ENCODE peak calls at places on chromosomes 2 and 18, in eight cellular contexts. One of them, this sample, is unnamed.

GRCh38 chr2:136891100-136891499 is 125.8 kb downstream of the THSD7B start:
- DNase-seq in fibroblast of lung: no peak
- DNase-seq in HFF-Myc: no peak
- DNase-seq in HL-60: no peak
- DNase-seq in fibroblast of mammary gland: no peak
- DNase-seq in neural progenitor cell: no peak
- DNase-seq in endodermal cell: no peak
- DNase-seq in transverse colon: no peak
- DNase-seq in this sample: no peak

GRCh38 chr2:191666241-191666640 is 11.7 kb upstream of the NABP1 start:
- DNase-seq in fibroblast of lung: peak
- DNase-seq in HFF-Myc: no peak
- DNase-seq in HL-60: no peak
- DNase-seq in fibroblast of mammary gland: peak
- DNase-seq in neural progenitor cell: no peak
- DNase-seq in endodermal cell: no peak
- DNase-seq in transverse colon: no peak
- DNase-seq in this sample: no peak

GRCh38 chr2:191166111-191166755 is 15.4 kb upstream of the STAT4 start:
- DNase-seq in fibroblast of lung: peak
- DNase-seq in HFF-Myc: no peak
- DNase-seq in HL-60: no peak
- DNase-seq in fibroblast of mammary gland: peak
- DNase-seq in neural progenitor cell: peak
- DNase-seq in endodermal cell: no peak
- DNase-seq in transverse colon: no peak
- DNase-seq in this sample: no peak

GRCh38 chr2:10678225-10678624 is 11.6 kb downstream of the NOL10 start:
- DNase-seq in fibroblast of lung: no peak
- DNase-seq in HFF-Myc: no peak
- DNase-seq in HL-60: no peak
- DNase-seq in fibroblast of mammary gland: no peak
- DNase-seq in neural progenitor cell: no peak
- DNase-seq in endodermal cell: no peak
- DNase-seq in transverse colon: no peak
- DNase-seq in this sample: no peak

GRCh38 chr2:36569267-36569860 is 28.6 kb downstream of the FEZ2 start:
- DNase-seq in fibroblast of lung: no peak
- DNase-seq in HFF-Myc: no peak
- DNase-seq in HL-60: no peak
- DNase-seq in fibroblast of mammary gland: peak
- DNase-seq in neural progenitor cell: no peak
- DNase-seq in endodermal cell: no peak
- DNase-seq in transverse colon: no peak
- DNase-seq in this sample: no peak

GRCh38 chr18:79530821-79531220 is 135.1 kb downstream of the NFATC1 start:
- DNase-seq in fibroblast of lung: no peak
- DNase-seq in HFF-Myc: no peak
- DNase-seq in HL-60: no peak
- DNase-seq in fibroblast of mammary gland: no peak
- DNase-seq in neural progenitor cell: no peak
- DNase-seq in endodermal cell: no peak
- DNase-seq in transverse colon: no peak
- DNase-seq in this sample: no peak

GRCh38 chr2:605674-606608 is 71.3 kb downstream of the TMEM18 start:
- DNase-seq in fibroblast of lung: no peak
- DNase-seq in HFF-Myc: no peak
- DNase-seq in HL-60: no peak
- DNase-seq in fibroblast of mammary gland: no peak
- DNase-seq in neural progenitor cell: no peak
- DNase-seq in endodermal cell: peak
- DNase-seq in transverse colon: no peak
- DNase-seq in this sample: no peak

GRCh38 chr2:29238497-29238896 is 123.3 kb downstream of the CLIP4 start:
- DNase-seq in fibroblast of lung: no peak
- DNase-seq in HFF-Myc: no peak
- DNase-seq in HL-60: peak
- DNase-seq in fibroblast of mammary gland: peak
- DNase-seq in neural progenitor cell: peak
- DNase-seq in endodermal cell: peak
- DNase-seq in transverse colon: no peak
- DNase-seq in this sample: no peak

GRCh38 chr2:109209412-109209811 is 80.4 kb downstream of the SH3RF3 start:
- DNase-seq in fibroblast of lung: peak
- DNase-seq in HFF-Myc: peak
- DNase-seq in HL-60: no peak
- DNase-seq in fibroblast of mammary gland: peak
- DNase-seq in neural progenitor cell: no peak
- DNase-seq in endodermal cell: no peak
- DNase-seq in transverse colon: no peak
- DNase-seq in this sample: no peak

GRCh38 chr2:225493420-225494099 is 94.0 kb downstream of the NYAP2 start:
- DNase-seq in fibroblast of lung: no peak
- DNase-seq in HFF-Myc: no peak
- DNase-seq in HL-60: no peak
- DNase-seq in fibroblast of mammary gland: no peak
- DNase-seq in neural progenitor cell: no peak
- DNase-seq in endodermal cell: no peak
- DNase-seq in transverse colon: no peak
- DNase-seq in this sample: no peak

GRCh38 chr2:2775018-2775417 is 443.9 kb upstream of the MYT1L start:
- DNase-seq in fibroblast of lung: no peak
- DNase-seq in HFF-Myc: no peak
- DNase-seq in HL-60: no peak
- DNase-seq in fibroblast of mammary gland: no peak
- DNase-seq in neural progenitor cell: no peak
- DNase-seq in endodermal cell: no peak
- DNase-seq in transverse colon: no peak
- DNase-seq in this sample: no peak

GRCh38 chr18:45560870-45561269 is 54.4 kb upstream of the SLC14A2 start:
- DNase-seq in fibroblast of lung: no peak
- DNase-seq in HFF-Myc: no peak
- DNase-seq in HL-60: no peak
- DNase-seq in fibroblast of mammary gland: no peak
- DNase-seq in neural progenitor cell: no peak
- DNase-seq in endodermal cell: no peak
- DNase-seq in transverse colon: no peak
- DNase-seq in this sample: no peak

GRCh38 chr18:77250501-77250925 is 865 bp downstream of the GALR1 start:
- DNase-seq in fibroblast of lung: no peak
- DNase-seq in HFF-Myc: no peak
- DNase-seq in HL-60: no peak
- DNase-seq in fibroblast of mammary gland: no peak
- DNase-seq in neural progenitor cell: peak
- DNase-seq in endodermal cell: peak
- DNase-seq in transverse colon: no peak
- DNase-seq in this sample: no peak

GRCh38 chr2:183269956-183270355 is 145.7 kb downstream of the NUP35 start:
- DNase-seq in fibroblast of lung: peak
- DNase-seq in HFF-Myc: no peak
- DNase-seq in HL-60: no peak
- DNase-seq in fibroblast of mammary gland: peak
- DNase-seq in neural progenitor cell: no peak
- DNase-seq in endodermal cell: no peak
- DNase-seq in transverse colon: no peak
- DNase-seq in this sample: no peak

GRCh38 chr18:13039806-13040205 is 48.6 kb downstream of the CEP192 start:
- DNase-seq in fibroblast of lung: no peak
- DNase-seq in HFF-Myc: no peak
- DNase-seq in HL-60: no peak
- DNase-seq in fibroblast of mammary gland: no peak
- DNase-seq in neural progenitor cell: no peak
- DNase-seq in endodermal cell: no peak
- DNase-seq in transverse colon: no peak
- DNase-seq in this sample: no peak

GRCh38 chr2:84373391-84373790 is 85.7 kb downstream of the SUCLG1 start:
- DNase-seq in fibroblast of lung: no peak
- DNase-seq in HFF-Myc: no peak
- DNase-seq in HL-60: no peak
- DNase-seq in fibroblast of mammary gland: no peak
- DNase-seq in neural progenitor cell: no peak
- DNase-seq in endodermal cell: no peak
- DNase-seq in transverse colon: no peak
- DNase-seq in this sample: no peak

GRCh38 chr2:202171246-202171833 is 67.1 kb downstream of the SUMO1 start:
- DNase-seq in fibroblast of lung: peak
- DNase-seq in HFF-Myc: no peak
- DNase-seq in HL-60: no peak
- DNase-seq in fibroblast of mammary gland: no peak
- DNase-seq in neural progenitor cell: peak
- DNase-seq in endodermal cell: peak
- DNase-seq in transverse colon: no peak
- DNase-seq in this sample: no peak

GRCh38 chr18:55405655-55406373 is 182.2 kb downstream of the TCF4 start:
- DNase-seq in fibroblast of lung: peak
- DNase-seq in HFF-Myc: peak
- DNase-seq in HL-60: no peak
- DNase-seq in fibroblast of mammary gland: peak
- DNase-seq in neural progenitor cell: peak
- DNase-seq in endodermal cell: no peak
- DNase-seq in transverse colon: peak
- DNase-seq in this sample: peak

GRCh38 chr2:95728878-95729511 is 137.2 kb downstream of the TRIM43 start:
- DNase-seq in fibroblast of lung: peak
- DNase-seq in HFF-Myc: peak
- DNase-seq in HL-60: peak
- DNase-seq in fibroblast of mammary gland: peak
- DNase-seq in neural progenitor cell: no peak
- DNase-seq in endodermal cell: peak
- DNase-seq in transverse colon: peak
- DNase-seq in this sample: peak

DNA sequence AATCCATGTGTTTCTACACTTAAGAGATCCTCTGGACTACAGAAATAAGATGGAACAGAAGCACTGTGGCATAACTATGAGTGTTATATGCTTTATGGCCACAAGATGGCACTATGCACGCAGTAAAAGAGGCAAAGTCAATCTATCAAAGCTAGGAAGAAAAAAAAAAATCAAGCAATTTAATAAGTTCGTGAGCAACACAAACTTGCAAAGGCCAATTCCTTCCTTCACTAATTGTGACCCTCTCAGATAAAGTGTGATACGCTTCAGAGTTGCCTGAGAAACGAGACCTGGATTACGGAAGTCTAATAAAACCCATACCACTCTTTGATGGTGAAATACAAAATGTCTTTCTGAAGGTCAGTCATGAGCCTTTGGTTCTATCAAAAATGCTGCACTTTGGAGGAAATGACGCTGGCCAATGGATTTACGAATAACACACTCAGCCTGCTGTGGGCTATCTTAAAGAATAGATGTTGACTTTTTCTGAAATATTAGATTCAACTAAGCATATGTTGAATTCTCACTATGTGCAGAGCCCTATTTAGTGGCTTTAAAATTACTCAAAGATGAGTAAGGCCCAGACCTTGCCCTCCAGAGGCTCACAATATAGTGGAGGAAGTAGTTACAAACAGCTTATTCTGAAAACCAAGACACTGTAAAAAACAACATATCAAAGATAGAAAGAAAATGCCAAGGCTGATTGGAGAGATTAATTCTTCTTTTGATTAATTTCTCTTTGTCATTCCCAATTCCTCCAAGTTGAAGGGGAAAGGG is 35.5 kb upstream of the TTR start:
- DNase-seq in fibroblast of lung: peak
- DNase-seq in HFF-Myc: peak
- DNase-seq in HL-60: peak
- DNase-seq in fibroblast of mammary gland: peak
- DNase-seq in neural progenitor cell: peak
- DNase-seq in endodermal cell: peak
- DNase-seq in transverse colon: peak
- DNase-seq in this sample: peak
- H3K4me3 ChIP-seq in fibroblast of lung: no peak
- H3K4me3 ChIP-seq in HFF-Myc: no peak
- H3K4me3 ChIP-seq in HL-60: no peak
- H3K4me3 ChIP-seq in fibroblast of mammary gland: no peak
- H3K4me3 ChIP-seq in neural progenitor cell: no peak
- H3K4me3 ChIP-seq in endodermal cell: no peak
- H3K4me3 ChIP-seq in transverse colon: no peak
- H3K4me3 ChIP-seq in this sample: no peak

DNA sequence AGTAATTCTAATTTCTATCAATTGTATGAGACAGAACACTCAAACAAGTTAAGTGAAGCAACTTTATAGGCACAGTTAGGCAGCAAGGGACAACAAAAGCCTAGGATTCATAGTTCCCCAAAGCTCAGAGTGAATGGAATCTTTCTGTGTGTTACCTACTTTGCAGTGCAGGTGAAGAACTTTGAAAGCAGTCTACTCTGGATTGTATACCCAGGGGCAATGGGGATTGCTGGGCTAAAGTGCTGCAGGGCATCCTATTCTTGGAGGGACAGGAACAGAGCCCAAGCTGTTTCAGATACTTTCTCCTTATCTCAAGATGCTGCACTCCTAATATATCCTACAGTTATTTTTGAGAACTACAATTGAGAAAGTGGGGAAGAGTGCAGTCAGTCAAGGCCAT is 207.6 kb downstream of the PLCL1 start:
- DNase-seq in fibroblast of lung: no peak
- DNase-seq in HFF-Myc: no peak
- DNase-seq in HL-60: no peak
- DNase-seq in fibroblast of mammary gland: no peak
- DNase-seq in neural progenitor cell: no peak
- DNase-seq in endodermal cell: no peak
- DNase-seq in transverse colon: no peak
- DNase-seq in this sample: no peak
- TF ChIP-seq CTCF in fibroblast of lung: no peak
- TF ChIP-seq CTCF in HFF-Myc: no peak
- TF ChIP-seq CTCF in HL-60: no peak
- TF ChIP-seq CTCF in fibroblast of mammary gland: no peak
- TF ChIP-seq CTCF in neural progenitor cell: no peak
- TF ChIP-seq CTCF in endodermal cell: no peak
- TF ChIP-seq CTCF in transverse colon: no peak
- TF ChIP-seq CTCF in this sample: no peak

GRCh38 chr18:39380186-39380714 is 1814.7 kb upstream of the CELF4 start:
- DNase-seq in fibroblast of lung: peak
- DNase-seq in HFF-Myc: no peak
- DNase-seq in HL-60: no peak
- DNase-seq in fibroblast of mammary gland: no peak
- DNase-seq in neural progenitor cell: peak
- DNase-seq in endodermal cell: no peak
- DNase-seq in transverse colon: no peak
- DNase-seq in this sample: no peak
- H3K4me3 ChIP-seq in fibroblast of lung: no peak
- H3K4me3 ChIP-seq in HFF-Myc: no peak
- H3K4me3 ChIP-seq in HL-60: no peak
- H3K4me3 ChIP-seq in fibroblast of mammary gland: no peak
- H3K4me3 ChIP-seq in neural progenitor cell: peak
- H3K4me3 ChIP-seq in endodermal cell: no peak
- H3K4me3 ChIP-seq in transverse colon: no peak
- H3K4me3 ChIP-seq in this sample: no peak

DNA sequence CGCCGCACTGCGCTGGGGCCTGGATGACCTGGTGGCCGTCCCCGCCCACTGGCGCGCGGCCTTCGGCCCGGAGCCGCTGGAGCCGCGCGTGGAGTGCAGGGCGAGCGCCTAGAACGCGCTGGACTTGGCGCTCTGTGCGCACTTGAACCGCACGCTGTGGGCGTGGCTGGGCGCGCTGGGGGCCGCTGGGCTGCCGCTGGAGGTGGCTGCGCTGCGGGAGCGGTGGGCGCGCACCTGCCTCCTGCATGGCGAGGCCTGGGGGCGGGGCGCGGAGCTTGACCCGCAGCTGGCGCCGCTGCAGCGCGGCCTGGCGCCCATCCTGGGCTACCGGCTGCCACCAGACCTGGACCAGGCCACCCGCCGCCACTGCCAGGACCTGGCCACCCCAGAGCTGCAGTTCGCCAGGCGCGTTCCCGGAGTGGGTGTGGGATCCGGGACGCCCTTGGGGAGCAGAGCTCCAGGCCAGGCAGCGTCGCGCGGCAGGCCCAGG is 9.9 kb downstream of the AQP12B start:
- DNase-seq in fibroblast of lung: no peak
- DNase-seq in HFF-Myc: no peak
- DNase-seq in HL-60: no peak
- DNase-seq in fibroblast of mammary gland: no peak
- DNase-seq in neural progenitor cell: no peak
- DNase-seq in endodermal cell: peak
- DNase-seq in transverse colon: no peak
- DNase-seq in this sample: no peak
- TF ChIP-seq CTCF in fibroblast of lung: no peak
- TF ChIP-seq CTCF in HFF-Myc: no peak
- TF ChIP-seq CTCF in HL-60: no peak
- TF ChIP-seq CTCF in fibroblast of mammary gland: no peak
- TF ChIP-seq CTCF in neural progenitor cell: no peak
- TF ChIP-seq CTCF in endodermal cell: no peak
- TF ChIP-seq CTCF in transverse colon: no peak
- TF ChIP-seq CTCF in this sample: no peak

This sample was measured in AG09309.